ENCODE peak calls at places on chromosomes 13 and 19, in six cellular contexts. G is pancreas, V is neural crest cell, S is PC-9, U is heart right ventricle, D is left lung. M is an unnamed sample.

GRCh38 chr13:85529216-85529590 is 270.0 kb downstream of the SLITRK6 start:
- DNase-seq in G (no peak), V (no peak), S (no peak), U (no peak), D (no peak), M (no peak)

GRCh38 chr19:43847884-43848283 is 20.8 kb downstream of the ZNF283 start:
- DNase-seq in G (no peak), V (no peak), S (no peak), U (no peak), D (no peak), M (no peak)

GRCh38 chr19:29215322-29215845 is 2.4 kb upstream of the UQCRFS1 start:
- DNase-seq in G (no peak), V (no peak), S (no peak), U (no peak), D (no peak), M (no peak)

GRCh38 chr13:44713793-44714469 is 137.8 kb upstream of the TSC22D1 start:
- DNase-seq in G (no peak), V (no peak), S (peak), U (no peak), D (no peak), M (no peak)

GRCh38 chr13:37106642-37107041 is 1.2 kb upstream of the CSNK1A1L start:
- DNase-seq in G (no peak), V (no peak), S (no peak), U (no peak), D (no peak), M (no peak)

GRCh38 chr13:102907016-102907756 is 61.4 kb downstream of the ERCC5 start:
- DNase-seq in G (no peak), V (no peak), S (no peak), U (no peak), D (no peak), M (no peak)

GRCh38 chr19:7871530-7872305 is 2.5 kb downstream of the PRR36 start:
- DNase-seq in G (peak), V (peak), S (peak), U (peak), D (peak), M (no peak)

GRCh38 chr19:30322641-30323320 is 49.4 kb upstream of the ZNF536 start:
- DNase-seq in G (no peak), V (no peak), S (no peak), U (no peak), D (no peak), M (no peak)

GRCh38 chr13:32031025-32031814 is at the start of gene FRY:
- DNase-seq in G (peak), V (peak), S (peak), U (peak), D (peak), M (peak)

GRCh38 chr13:110455941-110456340 is 105.6 kb downstream of the RAB20 start:
- DNase-seq in G (peak), V (peak), S (peak), U (peak), D (peak), M (peak)

GRCh38 chr19:50928841-50929240 is 17.6 kb upstream of the KLK4 start:
- DNase-seq in G (no peak), V (no peak), S (peak), U (no peak), D (no peak), M (no peak)

GRCh38 chr13:49897713-49898112 is 38.4 kb downstream of the SPRYD7 start:
- DNase-seq in G (no peak), V (no peak), S (no peak), U (no peak), D (no peak), M (no peak)

GRCh38 chr19:7515471-7516226 is at the start of gene ZNF358:
- DNase-seq in G (peak), V (peak), S (no peak), U (peak), D (peak), M (peak)

GRCh38 chr13:23558675-23559536 is 11.3 kb upstream of the TNFRSF19 start:
- DNase-seq in G (no peak), V (peak), S (peak), U (peak), D (no peak), M (peak)

GRCh38 chr19:57506163-57506562 is 6.4 kb downstream of the ZNF773 start:
- DNase-seq in G (no peak), V (no peak), S (no peak), U (no peak), D (no peak), M (no peak)

GRCh38 chr13:40585911-40586471 is 80.5 kb downstream of the FOXO1 start:
- DNase-seq in G (no peak), V (no peak), S (peak), U (no peak), D (no peak), M (no peak)

GRCh38 chr13:73967397-73968165 is 166.6 kb downstream of the KLF12 start:
- DNase-seq in G (no peak), V (no peak), S (no peak), U (no peak), D (no peak), M (no peak)

GRCh38 chr13:90233933-90234672 is 1113.4 kb upstream of the MIR17HG start:
- DNase-seq in G (no peak), V (no peak), S (no peak), U (no peak), D (no peak), M (no peak)

GRCh38 chr19:1063030-1063908 is 3.7 kb upstream of the ARHGAP45 start:
- DNase-seq in G (no peak), V (no peak), S (peak), U (no peak), D (peak), M (no peak)

GRCh38 chr13:32476021-32476731 is 48.2 kb upstream of the N4BP2L1 start:
- DNase-seq in G (no peak), V (no peak), S (no peak), U (no peak), D (no peak), M (no peak)

GRCh38 chr19:57583521-57584416 is at the start of gene ZIK1:
- DNase-seq in G (peak), V (peak), S (no peak), U (peak), D (peak), M (peak)

GRCh38 chr13:98368019-98368418 is 190.9 kb upstream of the RNF113B start:
- DNase-seq in G (no peak), V (no peak), S (peak), U (no peak), D (no peak), M (no peak)

GRCh38 chr13:77029436-77029835 is 2.5 kb upstream of the FBXL3 start:
- DNase-seq in G (no peak), V (no peak), S (peak), U (no peak), D (no peak), M (no peak)

GRCh38 chr19:47228168-47228936 is 2.6 kb downstream of the BBC3 start:
- DNase-seq in G (peak), V (no peak), S (peak), U (no peak), D (no peak), M (peak)

GRCh38 chr19:40549007-40549708 is 27.5 kb upstream of the SHKBP1 start:
- DNase-seq in G (peak), V (peak), S (no peak), U (peak), D (peak), M (no peak)

GRCh38 chr19:5669212-5669611 is 11.1 kb downstream of the MICOS13 start:
- DNase-seq in G (no peak), V (no peak), S (no peak), U (no peak), D (peak), M (no peak)

GRCh38 chr13:60397693-60398437 is 845 bp downstream of the TDRD3 start:
- DNase-seq in G (peak), V (peak), S (peak), U (peak), D (peak), M (peak)

GRCh38 chr19:39671739-39672363 is 16.1 kb downstream of the LGALS16 start:
- DNase-seq in G (peak), V (peak), S (no peak), U (peak), D (no peak), M (no peak)

GRCh38 chr13:103976371-103976770 is 910.2 kb upstream of the SLC10A2 start:
- DNase-seq in G (no peak), V (no peak), S (no peak), U (no peak), D (no peak), M (no peak)

GRCh38 chr19:29581398-29581797 is 24.7 kb upstream of the POP4 start:
- DNase-seq in G (no peak), V (no peak), S (no peak), U (no peak), D (no peak), M (no peak)

GRCh38 chr13:75180805-75181455 is 301.0 kb downstream of the TBC1D4 start:
- DNase-seq in G (no peak), V (no peak), S (no peak), U (no peak), D (no peak), M (no peak)

GRCh38 chr19:40337594-40337993 is 10.6 kb downstream of the C19orf47 start:
- DNase-seq in G (no peak), V (no peak), S (no peak), U (no peak), D (peak), M (no peak)

GRCh38 chr19:15251749-15252397 is 19.6 kb upstream of the EPHX3 start:
- DNase-seq in G (peak), V (peak), S (peak), U (peak), D (no peak), M (peak)
- TF ChIP-seq CTCF in G (no peak), V (peak), S (no peak), U (peak), D (no peak), M (peak)

DNA sequence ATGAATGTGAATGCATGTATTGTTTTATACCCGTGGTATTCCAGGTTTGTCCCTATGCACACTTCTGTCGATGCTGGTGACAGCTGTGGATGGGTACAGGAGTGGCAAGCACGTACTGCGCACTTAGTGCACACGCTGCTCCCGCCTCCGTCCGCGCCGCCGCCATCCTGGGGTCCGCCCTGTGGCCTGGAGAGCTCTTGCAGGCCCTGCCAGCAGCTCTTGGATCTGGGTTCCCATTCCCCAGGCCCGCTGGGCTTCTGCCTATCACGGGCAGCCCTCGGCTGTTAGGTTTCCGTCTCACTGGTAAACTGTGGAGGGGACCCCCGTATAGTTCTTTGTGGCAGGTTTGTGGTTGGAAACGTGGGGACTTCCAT is 4.0 kb downstream of the GNA11 start:
- DNase-seq in G (no peak), V (no peak), S (no peak), U (peak), D (peak), M (peak)
- TF ChIP-seq CTCF in G (no peak), V (no peak), S (no peak), U (no peak), D (no peak), M (peak)

GRCh38 chr13:94620286-94620896 is 18.7 kb downstream of the GPR180 start:
- DNase-seq in G (no peak), V (peak), S (no peak), U (no peak), D (no peak), M (no peak)
- TF ChIP-seq CTCF in G (peak), V (peak), S (peak), U (peak), D (peak), M (no peak)

GRCh38 chr13:48749699-48750473 is 96.2 kb downstream of the CYSLTR2 start:
- DNase-seq in G (peak), V (peak), S (peak), U (peak), D (peak), M (peak)
- TF ChIP-seq CTCF in G (peak), V (peak), S (peak), U (peak), D (peak), M (no peak)

GRCh38 chr13:41668130-41668757 is 210.9 kb downstream of the RGCC start:
- DNase-seq in G (peak), V (peak), S (peak), U (peak), D (no peak), M (peak)
- TF ChIP-seq CTCF in G (peak), V (peak), S (peak), U (peak), D (peak), M (peak)

M was measured in gastrocnemius medialis.